ENCODE peak calls at places on chromosomes 11 and 22, in eight cellular contexts. E is GM06990, N is CD14-positive monocyte, H is neural crest cell, L is right lobe of liver, D is astrocyte of the spinal cord, Y is nephron progenitor cell, F is uterus. A is an unnamed sample.

GRCh38 chr11:71454470-71455113 is 1.6 kb downstream of the NADSYN1 start:
- DNase-seq in E (no peak), N (peak; percentile 27), H (no peak), L (peak; percentile 34), D (no peak), Y (no peak), F (no peak), A (no peak)

GRCh38 chr11:125202362-125202880 is 37.9 kb downstream of the PKNOX2 start:
- DNase-seq in E (no peak), N (no peak), H (no peak), L (no peak), D (no peak), Y (no peak), F (no peak), A (no peak)

GRCh38 chr11:19252394-19253148 is 11.8 kb upstream of the E2F8 start:
- DNase-seq in E (no peak), N (no peak), H (no peak), L (no peak), D (no peak), Y (no peak), F (no peak), A (no peak)

GRCh38 chr11:76102772-76103171 is 103.5 kb downstream of the WNT11 start:
- DNase-seq in E (no peak), N (no peak), H (no peak), L (no peak), D (no peak), Y (no peak), F (no peak), A (no peak)

GRCh38 chr11:127226959-127227358 is 226.4 kb upstream of the KIRREL3 start:
- DNase-seq in E (no peak), N (no peak), H (no peak), L (no peak), D (no peak), Y (no peak), F (no peak), A (no peak)

GRCh38 chr11:114257621-114258558 is 38.3 kb upstream of the NNMT start:
- DNase-seq in E (no peak), N (no peak), H (peak; percentile 80), L (peak; percentile 68), D (peak; percentile 25), Y (peak; percentile 64), F (peak; percentile 68), A (no peak)

GRCh38 chr11:117335399-117335798 is 7.7 kb downstream of the CEP164 start:
- DNase-seq in E (no peak), N (no peak), H (no peak), L (no peak), D (no peak), Y (no peak), F (no peak), A (no peak)

GRCh38 chr11:18853086-18853720 is 61.6 kb upstream of the PTPN5 start:
- DNase-seq in E (peak; percentile 11), N (no peak), H (no peak), L (no peak), D (peak; percentile 11), Y (no peak), F (no peak), A (no peak)

GRCh38 chr11:46675288-46675851 is 25.0 kb downstream of the ARHGAP1 start:
- DNase-seq in E (no peak), N (peak; percentile 66), H (no peak), L (peak; percentile 55), D (peak; percentile 69), Y (no peak), F (peak; percentile 70), A (peak; percentile 47)

GRCh38 chr11:44531636-44532035 is 33.8 kb upstream of the CD82 start:
- DNase-seq in E (no peak), N (no peak), H (no peak), L (no peak), D (no peak), Y (no peak), F (no peak), A (no peak)

GRCh38 chr11:134480129-134480652 is 68.1 kb upstream of the B3GAT1 start:
- DNase-seq in E (no peak), N (no peak), H (no peak), L (no peak), D (no peak), Y (no peak), F (no peak), A (no peak)

GRCh38 chr11:122748968-122749687 is 89.2 kb upstream of the CRTAM start:
- DNase-seq in E (peak; percentile 45), N (peak; percentile 88), H (no peak), L (no peak), D (peak; percentile 91), Y (no peak), F (no peak), A (no peak)

GRCh38 chr11:134278356-134278755 is 2.2 kb downstream of the GLB1L3 start:
- DNase-seq in E (no peak), N (no peak), H (no peak), L (no peak), D (no peak), Y (no peak), F (no peak), A (no peak)

GRCh38 chr22:40434745-40435144 is 64.4 kb downstream of the SGSM3 start:
- DNase-seq in E (no peak), N (peak; percentile 46), H (no peak), L (no peak), D (no peak), Y (no peak), F (no peak), A (no peak)

GRCh38 chr22:21718492-21718891 is 17.1 kb downstream of the YPEL1 start:
- DNase-seq in E (no peak), N (no peak), H (no peak), L (no peak), D (no peak), Y (no peak), F (no peak), A (no peak)

GRCh38 chr11:16612801-16613400 is 125.5 kb upstream of the C11orf58 start:
- DNase-seq in E (no peak), N (no peak), H (no peak), L (no peak), D (no peak), Y (peak; percentile 12), F (no peak), A (no peak)

GRCh38 chr11:126485021-126485781 is 129.7 kb downstream of the ST3GAL4 start:
- DNase-seq in E (no peak), N (peak; percentile 19), H (no peak), L (no peak), D (peak; percentile 18), Y (no peak), F (no peak), A (no peak)

GRCh38 chr11:64918056-64918455 is 1.0 kb upstream of the ATG2A start:
- DNase-seq in E (no peak), N (no peak), H (no peak), L (no peak), D (peak; percentile 71), Y (no peak), F (no peak), A (no peak)
- TF ChIP-seq CTCF in E (peak; percentile 34), N (no peak), H (peak; percentile 20), L (peak; percentile 19), D (peak; percentile 33), Y (no peak), F (no peak), A (no peak)

DNA sequence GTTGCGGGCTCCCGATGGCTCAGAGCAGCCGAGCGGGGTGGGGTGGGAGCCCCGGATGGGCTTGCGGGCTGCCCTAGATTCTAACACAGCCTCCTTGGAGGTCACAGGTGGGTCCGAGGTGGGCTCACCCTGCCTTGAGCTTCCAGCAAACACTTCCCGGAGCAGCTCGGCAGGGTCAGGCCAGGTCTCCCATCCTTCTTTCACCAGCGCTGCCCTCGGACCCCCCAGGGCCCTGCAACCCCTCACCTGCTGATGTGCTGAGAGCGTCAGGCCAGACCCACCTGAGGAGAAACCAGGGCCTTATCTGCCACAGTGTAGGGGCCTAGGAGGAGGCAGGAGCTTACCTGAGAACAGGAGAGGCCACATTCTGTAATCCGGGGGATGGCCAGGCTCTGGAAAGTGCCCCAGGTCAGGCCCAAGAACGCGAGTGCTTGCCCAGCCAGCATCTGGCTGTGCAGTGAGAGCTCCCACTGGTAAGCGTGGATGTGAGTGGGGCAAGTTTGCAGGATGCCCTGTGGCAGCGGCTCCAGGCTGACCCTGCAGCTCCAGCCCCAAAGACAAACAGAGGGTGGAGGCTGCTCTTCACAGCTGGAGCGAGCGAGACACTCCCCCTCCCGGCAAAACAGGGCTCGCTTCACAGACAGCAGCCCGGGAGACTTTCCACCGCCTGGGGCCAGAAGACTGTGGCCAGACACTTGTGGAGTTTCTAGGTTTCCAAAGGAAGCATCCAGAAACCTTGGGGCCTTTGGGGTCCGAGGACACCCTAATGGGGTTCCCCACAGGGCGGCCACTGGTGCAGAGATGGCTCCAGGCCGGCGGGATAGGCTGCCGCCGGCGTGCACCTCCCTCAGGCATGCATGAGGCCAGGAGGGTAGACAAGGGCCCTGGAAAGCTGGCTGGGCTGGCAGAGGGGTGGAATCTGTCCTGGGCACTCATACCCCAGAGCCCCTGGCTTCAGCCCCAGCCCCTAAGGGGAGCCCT is at the start of gene IL17REL:
- DNase-seq in E (no peak), N (no peak), H (no peak), L (peak; percentile 29), D (no peak), Y (peak; percentile 44), F (peak; percentile 34), A (no peak)
- TF ChIP-seq CTCF in E (no peak), N (no peak), H (no peak), L (peak; percentile 14), D (peak; percentile 27), Y (no peak), F (peak; percentile 23), A (no peak)

GRCh38 chr11:69044111-69045013 is 4.4 kb upstream of the TPCN2 start:
- DNase-seq in E (no peak), N (peak; percentile 72), H (peak; percentile 48), L (peak; percentile 80), D (peak; percentile 77), Y (peak; percentile 66), F (peak; percentile 69), A (peak; percentile 34)
- TF ChIP-seq CTCF in E (peak; percentile 53), N (peak; percentile 77), H (peak; percentile 51), L (peak; percentile 64), D (peak; percentile 81), Y (peak; percentile 32), F (peak; percentile 55), A (no peak)

GRCh38 chr11:57339305-57339704 is 1.2 kb downstream of the P2RX3 start:
- DNase-seq in E (no peak), N (no peak), H (no peak), L (no peak), D (no peak), Y (no peak), F (no peak), A (no peak)

GRCh38 chr11:57342702-57343101 is 4.5 kb downstream of the P2RX3 start:
- DNase-seq in E (no peak), N (no peak), H (no peak), L (no peak), D (no peak), Y (no peak), F (no peak), A (no peak)

GRCh38 chr11:57338152-57338551 is at the start of gene P2RX3:
- DNase-seq in E (no peak), N (no peak), H (no peak), L (no peak), D (no peak), Y (no peak), F (no peak), A (no peak)

GRCh38 chr11:57341250-57341808 is 3.2 kb downstream of the P2RX3 start:
- DNase-seq in E (no peak), N (no peak), H (no peak), L (no peak), D (no peak), Y (no peak), F (no peak), A (no peak)

DNA sequence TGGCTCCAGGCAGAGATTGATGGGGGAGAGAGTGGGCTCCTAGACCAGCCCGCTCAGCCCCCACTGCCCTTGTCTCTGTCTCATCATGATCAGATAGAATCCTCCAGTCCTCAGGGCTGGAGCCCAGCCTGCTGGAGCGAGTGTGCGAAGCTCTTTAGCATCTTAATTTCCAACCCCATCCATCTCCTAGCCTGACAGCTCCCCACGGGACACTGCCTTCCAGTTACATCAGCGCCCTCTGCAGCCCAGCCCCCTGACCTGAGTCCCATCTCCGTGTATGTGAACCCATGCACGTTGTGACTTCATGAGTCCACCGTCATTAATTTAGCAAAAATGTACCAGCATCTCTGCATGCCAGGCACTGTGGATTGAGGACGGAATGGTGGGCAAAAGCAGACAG is 2.1 kb downstream of the P2RX3 start:
- DNase-seq in E (no peak), N (no peak), H (peak; percentile 39), L (no peak), D (no peak), Y (peak; percentile 81), F (no peak), A (no peak)
- TF ChIP-seq CTCF in E (no peak), N (no peak), H (peak; percentile 32), L (peak; percentile 22), D (no peak), Y (peak; percentile 35), F (no peak), A (no peak)

A was measured in omental fat pad.